ENCODE peak calls at places on chromosome 21, in ten cellular contexts. I, U, A, H, V, K, W, Z, E and G are unnamed samples.

GRCh38 chr21:35840197-35840799 is 220.0 kb downstream of the SETD4 start:
- DNase-seq in I (peak; percentile 41), Z (peak; percentile 52), U (no peak), K (peak; percentile 40), W (peak; percentile 75), A (peak; percentile 67), V (peak; percentile 86), E (peak; percentile 22), H (no peak), G (peak; percentile 9)

GRCh38 chr21:43193088-43193650 is 24.4 kb downstream of the CRYAA start:
- DNase-seq in K (no peak), W (no peak), I (no peak), U (no peak), E (no peak), H (no peak), A (no peak), Z (no peak), V (no peak), G (no peak)

GRCh38 chr21:40752125-40752524 is 94.8 kb downstream of the DSCAM start:
- DNase-seq in I (no peak), Z (no peak), K (no peak), E (no peak), V (no peak), A (no peak), H (no peak), W (no peak), U (no peak), G (no peak)

GRCh38 chr21:38311765-38312164 is 55.0 kb downstream of the KCNJ15 start:
- DNase-seq in K (no peak), W (no peak), U (no peak), E (no peak), I (no peak), Z (no peak), A (no peak), V (no peak), H (no peak), G (no peak)

GRCh38 chr21:40386301-40386911 is 460.6 kb downstream of the DSCAM start:
- DNase-seq in E (peak; percentile 3), W (no peak), U (no peak), Z (peak; percentile 13), H (no peak), K (no peak), I (peak; percentile 65), V (peak; percentile 10), A (peak; percentile 70), G (no peak)

GRCh38 chr21:29748391-29749167 is 191.2 kb downstream of the GRIK1 start:
- DNase-seq in A (no peak), H (no peak), I (no peak), E (no peak), U (no peak), K (no peak), W (no peak), V (no peak), Z (no peak), G (no peak)

GRCh38 chr21:45538381-45539045 is 3.7 kb downstream of the SLC19A1 start:
- DNase-seq in V (no peak), I (no peak), Z (no peak), E (no peak), H (peak; percentile 1), U (no peak), W (peak; percentile 62), K (peak; percentile 3), A (peak; percentile 20), G (no peak)

GRCh38 chr21:44858791-44859190 is 14.7 kb downstream of the PTTG1IP start:
- DNase-seq in V (no peak), A (no peak), H (no peak), E (no peak), U (no peak), I (no peak), K (no peak), W (no peak), Z (no peak), G (no peak)

GRCh38 chr21:29181799-29182470 is 51.5 kb downstream of the MAP3K7CL start:
- DNase-seq in H (no peak), U (no peak), W (no peak), I (no peak), E (no peak), K (no peak), A (no peak), Z (no peak), V (peak; percentile 94), G (no peak)

GRCh38 chr21:16302851-16303282 is 573.1 kb downstream of the USP25 start:
- DNase-seq in A (no peak), V (peak; percentile 5), W (peak; percentile 76), Z (no peak), K (no peak), U (no peak), H (no peak), I (no peak), E (no peak), G (no peak)

GRCh38 chr21:27206368-27206982 is 239.6 kb upstream of the ADAMTS5 start:
- DNase-seq in E (no peak), A (no peak), K (no peak), W (no peak), I (no peak), V (peak; percentile 85), H (no peak), Z (no peak), U (no peak), G (no peak)

GRCh38 chr21:42575111-42575510 is 61.5 kb downstream of the SLC37A1 start:
- DNase-seq in W (no peak), I (no peak), E (no peak), H (no peak), Z (no peak), U (no peak), V (no peak), A (no peak), K (no peak), G (no peak)

GRCh38 chr21:29232601-29233541 is 65.9 kb upstream of the BACH1 start:
- DNase-seq in U (no peak), A (no peak), I (no peak), V (peak; percentile 88), W (no peak), E (no peak), Z (no peak), H (no peak), K (no peak), G (no peak)

GRCh38 chr21:25811186-25811585 is 76.4 kb downstream of the GABPA start:
- DNase-seq in A (no peak), E (no peak), W (no peak), U (no peak), V (no peak), Z (no peak), H (no peak), I (no peak), K (no peak), G (no peak)

GRCh38 chr21:15061747-15062146 is 3.1 kb downstream of the NRIP1 start:
- DNase-seq in K (no peak), A (no peak), H (no peak), I (no peak), W (no peak), Z (no peak), V (no peak), E (no peak), U (no peak), G (no peak)